ENCODE peak calls at places on chromosomes 1 and 21, in ten cellular contexts. M, Q, U, S, B, V, W, N, G and E are unnamed samples.

GRCh38 chr1:85607126-85607912 is 26.8 kb downstream of the CCN1 start:
- DNase-seq in N (peak), B (peak), Q (peak), W (peak), M (no peak), U (peak), S (no peak), G (no peak), V (no peak), E (peak)

GRCh38 chr1:241357366-241358305 is 631 bp upstream of the RGS7 start:
- DNase-seq in U (peak), S (no peak), W (no peak), M (peak), N (peak), G (no peak), B (peak), V (no peak), Q (no peak), E (peak)

GRCh38 chr1:9240914-9241820 is 6.6 kb downstream of the H6PD start:
- DNase-seq in Q (no peak), B (no peak), G (no peak), S (no peak), N (no peak), W (no peak), V (no peak), U (no peak), M (no peak), E (no peak)

GRCh38 chr1:150696151-150696550 is 803 bp downstream of the GOLPH3L start:
- DNase-seq in B (no peak), Q (no peak), V (no peak), N (no peak), M (no peak), S (no peak), U (no peak), W (no peak), G (no peak), E (no peak)

GRCh38 chr1:186440584-186440983 is 20.3 kb downstream of the PDC start:
- DNase-seq in Q (no peak), G (no peak), U (peak), V (no peak), N (no peak), W (no peak), B (no peak), M (no peak), S (no peak), E (peak)

GRCh38 chr1:115084902-115085505 is 4.3 kb downstream of the TSPAN2 start:
- DNase-seq in W (no peak), N (no peak), U (peak), V (no peak), S (no peak), B (no peak), M (no peak), Q (no peak), G (no peak), E (no peak)

GRCh38 chr1:71587961-71588360 is 507.1 kb upstream of the ZRANB2 start:
- DNase-seq in Q (no peak), W (peak), V (no peak), B (peak), G (no peak), S (no peak), U (peak), N (peak), M (peak), E (peak)

GRCh38 chr1:209839875-209840491 is 12.2 kb downstream of the UTP25 start:
- DNase-seq in N (peak), B (peak), U (peak), Q (no peak), G (no peak), S (no peak), W (peak), M (no peak), V (no peak), E (peak)

GRCh38 chr1:232676307-232676706 is 46.4 kb upstream of the SIPA1L2 start:
- DNase-seq in Q (no peak), S (no peak), U (no peak), G (no peak), N (no peak), M (no peak), W (no peak), V (no peak), B (no peak), E (no peak)

GRCh38 chr1:234722904-234723588 is 113.1 kb upstream of the IRF2BP2 start:
- DNase-seq in B (peak), S (peak), W (peak), G (no peak), N (peak), Q (peak), V (peak), M (no peak), U (peak), E (peak)

GRCh38 chr1:35186239-35186638 is 6.7 kb downstream of the SFPQ start:
- DNase-seq in W (no peak), U (no peak), M (no peak), S (no peak), V (no peak), B (no peak), G (no peak), Q (no peak), N (no peak), E (no peak)

GRCh38 chr1:155226910-155227260 is 18.4 kb downstream of the MTX1 start:
- DNase-seq in B (peak), V (no peak), G (peak), U (peak), Q (peak), M (peak), N (peak), W (no peak), S (no peak), E (no peak)

GRCh38 chr1:219385786-219386427 is 212.2 kb downstream of the LYPLAL1 start:
- DNase-seq in Q (no peak), B (peak), U (peak), M (peak), G (no peak), V (peak), S (no peak), N (peak), W (no peak), E (peak)

GRCh38 chr1:229556551-229556950 is 2.0 kb downstream of the ABCB10 start:
- DNase-seq in V (no peak), M (no peak), U (no peak), W (no peak), S (no peak), B (no peak), N (no peak), G (no peak), Q (no peak), E (no peak)

GRCh38 chr21:36369064-36369685 is 16.0 kb upstream of the CHAF1B start:
- DNase-seq in W (no peak), N (no peak), G (no peak), Q (no peak), S (no peak), B (no peak), V (no peak), U (no peak), M (no peak), E (no peak)

GRCh38 chr1:234989479-234990327 is 138.9 kb downstream of the TOMM20 start:
- DNase-seq in B (no peak), Q (no peak), V (no peak), U (no peak), M (no peak), G (no peak), N (peak), S (no peak), W (no peak), E (no peak)

GRCh38 chr1:199449221-199449620 is 578.3 kb upstream of the NR5A2 start:
- DNase-seq in M (no peak), W (no peak), G (no peak), Q (peak), N (no peak), V (no peak), B (no peak), S (no peak), U (peak), E (no peak)

GRCh38 chr1:37537378-37537777 is 16.7 kb downstream of the SNIP1 start:
- DNase-seq in N (peak), M (no peak), G (no peak), B (peak), S (no peak), V (no peak), U (peak), W (peak), Q (no peak), E (peak)

GRCh38 chr1:107263291-107263790 is 122.5 kb downstream of the NTNG1 start:
- DNase-seq in Q (no peak), W (no peak), U (peak), M (no peak), V (no peak), N (no peak), B (no peak), S (no peak), G (no peak), E (no peak)
- H3K4me3 ChIP-seq in Q (no peak), W (no peak), U (no peak), M (no peak), V (no peak), N (no peak), B (no peak), S (no peak), G (no peak), E (no peak)

DNA sequence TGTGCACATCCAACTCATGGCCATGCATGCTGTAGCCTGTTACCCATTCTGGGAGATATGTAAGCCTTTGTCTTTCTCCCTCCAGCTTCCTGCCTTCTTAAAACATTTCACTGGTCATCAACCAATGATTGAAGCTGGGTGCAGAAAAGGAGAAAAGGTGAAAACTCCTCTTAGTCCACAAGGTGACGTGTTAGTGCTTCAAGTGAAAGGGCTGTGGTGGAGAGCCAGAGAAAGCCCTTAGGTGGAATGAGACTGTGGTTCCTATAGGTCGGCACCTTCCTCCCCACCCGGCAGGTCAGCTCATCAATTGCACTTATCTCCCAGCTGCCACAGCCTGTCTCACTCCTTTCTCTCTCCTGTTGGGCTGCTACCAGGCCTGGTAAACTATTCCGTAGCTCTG is 30.4 kb downstream of the ERG start:
- DNase-seq in S (no peak), W (no peak), B (no peak), G (no peak), Q (no peak), V (no peak), M (peak), N (no peak), U (no peak), E (no peak)
- TF ChIP-seq CTCF in S (no peak), W (no peak), B (no peak), G (no peak), Q (no peak), V (no peak), M (peak), N (no peak), U (no peak), E (no peak)

GRCh38 chr1:51912881-51913280 is 34.4 kb upstream of the NRDC start:
- DNase-seq in G (no peak), N (no peak), V (no peak), M (no peak), W (no peak), U (no peak), B (no peak), S (no peak), Q (no peak), E (no peak)

GRCh38 chr1:51919684-51920083 is 41.2 kb upstream of the NRDC start:
- DNase-seq in W (no peak), Q (peak), U (no peak), V (no peak), N (no peak), G (no peak), S (no peak), B (no peak), M (no peak), E (no peak)

GRCh38 chr1:51915958-51916357 is 37.4 kb upstream of the NRDC start:
- DNase-seq in N (peak), M (peak), B (no peak), U (no peak), W (no peak), S (no peak), G (no peak), Q (no peak), V (no peak), E (no peak)

GRCh38 chr1:51920130-51920529 is 41.6 kb upstream of the NRDC start:
- DNase-seq in S (no peak), Q (no peak), M (no peak), V (no peak), B (no peak), U (no peak), W (no peak), N (no peak), G (no peak), E (no peak)

GRCh38 chr1:51916587-51917405 is 38.3 kb upstream of the NRDC start:
- DNase-seq in U (peak), G (no peak), Q (no peak), W (no peak), N (peak), B (peak), M (peak), V (no peak), S (no peak), E (no peak)
- H3K4me3 ChIP-seq in U (no peak), G (no peak), Q (no peak), W (no peak), N (no peak), B (no peak), M (peak), V (no peak), S (no peak), E (no peak)

GRCh38 chr1:42035205-42035829 is 116.6 kb upstream of the HIVEP3 start:
- DNase-seq in W (no peak), U (peak), V (peak), M (peak), G (peak), B (peak), Q (peak), S (no peak), N (peak), E (peak)
- TF ChIP-seq CTCF in W (peak), U (no peak), V (no peak), M (peak), G (peak), B (no peak), Q (peak), S (peak), N (no peak), E (peak)

GRCh38 chr21:31873696-31874599 is 1.1 kb downstream of the HUNK start:
- DNase-seq in G (peak), M (peak), S (no peak), N (no peak), Q (peak), U (peak), B (peak), W (no peak), V (peak), E (no peak)

GRCh38 chr21:31870472-31870871 is 2.3 kb upstream of the HUNK start:
- DNase-seq in N (no peak), W (no peak), B (no peak), Q (no peak), U (no peak), M (no peak), S (no peak), V (no peak), G (no peak), E (no peak)

GRCh38 chr21:31872452-31873274 is at the start of gene HUNK:
- DNase-seq in N (peak), Q (peak), S (no peak), V (peak), M (peak), U (peak), B (peak), W (no peak), G (no peak), E (peak)

GRCh38 chr21:31873275-31873695 is 465 bp downstream of the HUNK start:
- DNase-seq in U (no peak), V (no peak), W (no peak), G (peak), N (no peak), B (no peak), S (no peak), M (peak), Q (peak), E (no peak)

GRCh38 chr21:31872072-31872451 is 758 bp upstream of the HUNK start:
- DNase-seq in Q (no peak), V (no peak), M (no peak), S (no peak), U (no peak), W (no peak), B (no peak), N (no peak), G (no peak), E (no peak)
- H3K4me3 ChIP-seq in Q (peak), V (no peak), M (peak), S (peak), U (no peak), W (peak), B (no peak), N (no peak), G (peak), E (no peak)

GRCh38 chr1:91619881-91620280 is 119.2 kb downstream of the CDC7 start:
- DNase-seq in S (no peak), W (no peak), M (no peak), B (no peak), U (no peak), V (no peak), G (no peak), N (peak), Q (no peak), E (no peak)

GRCh38 chr1:91621907-91622306 is 121.3 kb downstream of the CDC7 start:
- DNase-seq in N (no peak), B (peak), Q (no peak), U (no peak), M (no peak), V (no peak), G (no peak), S (no peak), W (no peak), E (no peak)

GRCh38 chr1:91613594-91613993 is 112.9 kb downstream of the CDC7 start:
- DNase-seq in N (no peak), G (no peak), U (no peak), W (no peak), B (no peak), Q (no peak), V (no peak), M (no peak), S (no peak), E (no peak)

GRCh38 chr1:91621360-91621759 is 120.7 kb downstream of the CDC7 start:
- DNase-seq in U (no peak), G (no peak), V (no peak), N (no peak), S (no peak), W (no peak), M (no peak), Q (no peak), B (no peak), E (no peak)

GRCh38 chr1:91617242-91617837 is 116.7 kb downstream of the CDC7 start:
- DNase-seq in U (no peak), S (no peak), V (no peak), G (no peak), N (no peak), B (no peak), Q (no peak), M (peak), W (no peak), E (peak)
- TF ChIP-seq CTCF in U (no peak), S (no peak), V (no peak), G (peak), N (no peak), B (peak), Q (no peak), M (peak), W (no peak), E (peak)

GRCh38 chr1:110390692-110391232 is at the start of gene SLC16A4:
- DNase-seq in G (no peak), S (no peak), M (peak), B (peak), V (no peak), N (peak), U (peak), W (no peak), Q (no peak), E (peak)
- H3K4me3 ChIP-seq in G (peak), S (peak), M (no peak), B (peak), V (no peak), N (peak), U (peak), W (peak), Q (peak), E (peak)